ENCODE peak calls at places on chromosomes 16 and 17, in four cellular contexts. W is heart right ventricle, Q is MM.1S, N is fibroblast of lung. Z is an unnamed sample.

GRCh38 chr17:77862890-77863813 is 95.4 kb upstream of the TNRC6C start:
- DNase-seq in W (no peak), Q (no peak), N (no peak), Z (no peak)

GRCh38 chr17:36978810-36979584 is 30.2 kb downstream of the AATF start:
- DNase-seq in W (no peak), Q (no peak), N (peak), Z (no peak)

GRCh38 chr16:84369938-84370627 is 1.7 kb downstream of the ATP2C2 start:
- DNase-seq in W (no peak), Q (no peak), N (no peak), Z (no peak)

GRCh38 chr16:84700518-84701277 is 898 bp downstream of the USP10 start:
- DNase-seq in W (peak), Q (peak), N (peak), Z (no peak)

GRCh38 chr17:61399131-61400057 is at the start of gene TBX2:
- DNase-seq in W (peak), Q (peak), N (peak), Z (peak)

GRCh38 chr16:28596840-28597691 is at the start of gene SULT1A2:
- DNase-seq in W (no peak), Q (no peak), N (no peak), Z (no peak)

GRCh38 chr17:67431210-67432015 is 54.3 kb downstream of the PITPNC1 start:
- DNase-seq in W (no peak), Q (no peak), N (peak), Z (peak)

GRCh38 chr17:77558846-77559626 is 399.5 kb upstream of the TNRC6C start:
- DNase-seq in W (no peak), Q (no peak), N (no peak), Z (no peak)

GRCh38 chr17:6510321-6511023 is 45.9 kb downstream of the PITPNM3 start:
- DNase-seq in W (no peak), Q (no peak), N (no peak), Z (no peak)

GRCh38 chr17:51650202-51650601 is 389.9 kb downstream of the UTP18 start:
- DNase-seq in W (no peak), Q (no peak), N (no peak), Z (no peak)

GRCh38 chr17:38729886-38730525 is at the start of gene CISD3:
- DNase-seq in W (peak), Q (peak), N (peak), Z (no peak)

GRCh38 chr16:27671410-27671809 is 121.5 kb downstream of the KATNIP start:
- DNase-seq in W (no peak), Q (no peak), N (no peak), Z (no peak)

GRCh38 chr16:86789621-86790051 is 211.3 kb downstream of the FOXL1 start:
- DNase-seq in W (no peak), Q (no peak), N (no peak), Z (no peak)

GRCh38 chr17:76166906-76167305 is 25.9 kb upstream of the FOXJ1 start:
- DNase-seq in W (no peak), Q (no peak), N (no peak), Z (no peak)

GRCh38 chr17:44004761-44005526 is 522 bp downstream of the NAGS start:
- DNase-seq in W (no peak), Q (no peak), N (no peak), Z (no peak)

GRCh38 chr16:57536306-57537193 is at the start of gene CCDC102A:
- DNase-seq in W (peak), Q (peak), N (peak), Z (no peak)

GRCh38 chr17:41642252-41643156 is 18.1 kb upstream of the KRT17 start:
- DNase-seq in W (no peak), Q (no peak), N (no peak), Z (no peak)

GRCh38 chr16:58026139-58026704 is 668 bp downstream of the MMP15 start:
- DNase-seq in W (no peak), Q (no peak), N (peak), Z (no peak)

DNA sequence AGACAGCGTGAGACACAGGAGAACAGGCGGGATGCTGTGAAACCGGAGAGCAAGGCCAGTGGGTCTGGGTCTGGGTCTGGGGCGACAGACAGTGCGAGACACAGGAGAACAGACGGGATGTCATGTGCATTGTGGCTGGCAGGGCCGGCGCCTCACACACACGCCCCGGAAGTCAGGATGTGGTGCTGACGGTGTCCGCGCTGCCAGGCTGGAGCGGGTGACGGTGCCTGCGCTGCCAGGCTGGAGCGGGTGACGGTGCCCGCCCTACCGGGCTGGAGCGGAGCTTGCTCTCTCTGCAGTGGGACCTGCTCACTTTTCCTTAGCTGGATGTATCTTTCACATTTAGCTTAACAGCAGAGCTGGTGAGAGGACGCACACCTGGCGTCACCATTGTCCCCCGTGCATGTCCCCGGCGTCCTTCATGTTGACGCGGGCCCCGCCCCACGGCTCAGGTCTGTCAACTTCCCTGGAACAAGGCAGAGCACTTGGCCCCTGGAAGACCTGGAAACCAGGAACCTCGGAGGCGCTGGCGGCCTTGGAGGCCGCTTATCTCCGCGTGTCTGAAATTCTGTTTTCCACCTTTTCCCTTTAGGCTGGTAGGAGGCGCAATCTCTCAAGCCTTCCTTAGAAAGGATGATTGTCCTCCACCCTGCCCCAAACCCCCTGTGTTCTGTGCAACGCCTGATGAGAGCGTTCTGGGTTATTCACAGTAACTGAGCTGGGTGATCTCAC is 43.1 kb upstream of the ZNF750 start:
- DNase-seq in W (no peak), Q (no peak), N (no peak), Z (no peak)
- H3K4me3 ChIP-seq in W (no peak), Q (no peak), N (no peak), Z (no peak)

GRCh38 chr17:59859444-59860025 is 33.2 kb downstream of the TUBD1 start:
- DNase-seq in W (no peak), Q (peak), N (peak), Z (peak)
- TF ChIP-seq CTCF in W (peak), Q (peak), N (peak), Z (peak)

DNA sequence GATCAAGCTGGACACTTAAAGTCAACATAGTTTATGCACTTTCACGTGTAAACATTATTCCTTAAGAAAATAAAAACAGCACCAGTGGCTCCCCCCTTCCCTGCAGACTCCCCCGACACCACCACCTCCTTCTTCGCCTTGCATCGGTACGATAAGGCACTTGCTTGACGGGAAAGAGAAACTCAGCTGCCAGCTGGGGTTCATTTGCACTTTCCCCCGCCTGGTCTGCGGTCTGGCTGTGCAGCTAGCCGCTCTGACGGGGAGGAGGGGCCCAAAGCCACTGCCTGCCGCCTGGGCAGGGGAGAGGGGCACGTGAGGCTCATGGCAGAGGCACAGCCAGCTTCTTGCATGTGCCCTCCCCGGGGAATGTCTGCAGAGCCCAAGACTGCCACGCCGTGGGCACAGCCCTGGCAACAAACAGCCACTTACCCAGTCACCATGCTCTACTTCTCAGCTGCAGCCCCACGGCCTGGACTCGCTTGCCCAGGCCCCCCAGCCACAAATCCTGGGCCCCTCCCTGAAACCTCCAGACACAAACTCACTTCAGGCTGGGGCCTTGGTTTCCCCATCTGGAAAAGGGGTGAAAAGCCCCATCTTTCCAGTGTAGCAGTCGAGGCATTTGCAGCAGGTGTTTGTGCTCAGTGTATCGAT is 16.5 kb upstream of the PRM1 start:
- DNase-seq in W (peak), Q (peak), N (peak), Z (peak)
- H3K4me3 ChIP-seq in W (peak), Q (no peak), N (no peak), Z (peak)

GRCh38 chr16:49593423-49594040 is 219.9 kb downstream of the C16orf78 start:
- DNase-seq in W (no peak), Q (no peak), N (no peak), Z (no peak)
- TF ChIP-seq CTCF in W (no peak), Q (no peak), N (no peak), Z (no peak)

Z was measured in AG09309.